ENCODE peak calls at places on chromosome 2, in five cellular contexts. D is endodermal cell; Z is Peyer's patch; F is stomach; R is CD4-positive, alpha-beta T cell. B is an unnamed sample.

GRCh38 chr2:22692751-22693150 is 692.2 kb upstream of the KLHL29 start:
- DNase-seq in Z (no peak), R (no peak), F (no peak), D (no peak), B (no peak)

GRCh38 chr2:72149556-72150156 is 2.0 kb upstream of the CYP26B1 start:
- DNase-seq in R (no peak), F (peak), D (no peak), Z (peak), B (no peak)

GRCh38 chr2:82340578-82341053 is 2036.1 kb upstream of the LRRTM1 start:
- DNase-seq in F (no peak), Z (no peak), D (no peak), R (no peak), B (no peak)

GRCh38 chr2:120418174-120418787 is 72.3 kb downstream of the INHBB start:
- DNase-seq in F (peak), Z (no peak), R (no peak), D (peak), B (peak)

GRCh38 chr2:190827720-190828119 is 52.9 kb upstream of the GLS start:
- DNase-seq in F (no peak), Z (no peak), D (no peak), R (no peak), B (no peak)

GRCh38 chr2:185738679-185739472 is at the start of gene FSIP2:
- DNase-seq in R (no peak), D (peak), F (peak), Z (no peak), B (peak)

GRCh38 chr2:119005081-119005480 is 63.1 kb downstream of the MARCO start:
- DNase-seq in D (no peak), R (no peak), Z (no peak), F (no peak), B (no peak)

GRCh38 chr2:173150963-173151362 is 75.3 kb downstream of the MAP3K20 start:
- DNase-seq in F (no peak), R (no peak), D (no peak), Z (no peak), B (no peak)

GRCh38 chr2:74415762-74416395 is 5.5 kb downstream of the C2orf81 start:
- DNase-seq in D (peak), Z (no peak), F (no peak), R (no peak), B (no peak)

GRCh38 chr2:19860022-19860421 is 41.8 kb downstream of the TTC32 start:
- DNase-seq in Z (no peak), D (no peak), F (no peak), R (no peak), B (peak)

GRCh38 chr2:108974674-108975073 is 14.3 kb downstream of the EDAR start:
- DNase-seq in F (no peak), R (no peak), Z (no peak), D (no peak), B (no peak)

GRCh38 chr2:89833780-89834117 is 1142.3 kb downstream of the RPIA start:
- DNase-seq in D (no peak), Z (no peak), F (no peak), R (no peak), B (no peak)

GRCh38 chr2:35526741-35527140 is 828.8 kb upstream of the CRIM1 start:
- DNase-seq in F (no peak), R (no peak), Z (no peak), D (no peak), B (no peak)

GRCh38 chr2:122029945-122030344 is 274.5 kb downstream of the TSN start:
- DNase-seq in F (no peak), D (no peak), R (no peak), Z (no peak), B (no peak)

GRCh38 chr2:239027431-239028252 is 179.8 kb downstream of the TWIST2 start:
- DNase-seq in F (no peak), R (no peak), Z (no peak), D (no peak), B (no peak)

GRCh38 chr2:98118161-98118560 is 31.2 kb downstream of the VWA3B start:
- DNase-seq in R (no peak), D (no peak), F (no peak), Z (no peak), B (no peak)

GRCh38 chr2:43397411-43397810 is 171.0 kb upstream of the ZFP36L2 start:
- DNase-seq in Z (no peak), F (no peak), D (no peak), R (no peak), B (no peak)

GRCh38 chr2:8692783-8693768 is 11.2 kb downstream of the ID2 start:
- DNase-seq in D (peak), Z (no peak), R (peak), F (peak), B (no peak)

DNA sequence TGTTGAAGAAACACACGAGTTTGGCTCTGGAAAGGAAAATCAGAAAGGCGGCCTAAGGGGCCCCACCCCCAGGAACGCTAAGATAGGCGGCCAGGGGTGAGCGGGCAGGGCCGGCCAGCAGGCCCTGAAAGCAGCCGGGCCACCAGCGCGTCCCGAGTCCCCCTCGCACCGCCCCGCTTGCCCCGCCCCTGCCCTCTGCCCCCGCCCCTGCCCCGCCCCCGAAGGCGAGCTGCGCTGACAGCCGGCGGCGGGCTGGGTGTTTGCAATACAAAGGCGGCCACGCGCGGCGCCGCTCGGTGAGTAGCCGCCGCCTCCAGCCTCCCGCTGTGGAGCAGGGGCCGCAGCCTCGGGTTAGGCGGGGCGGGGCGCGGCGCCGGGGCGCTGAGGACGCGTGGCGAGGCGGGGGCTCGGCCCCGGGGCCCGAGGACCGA is at the start of gene LPIN1:
- DNase-seq in Z (peak), D (peak), R (peak), F (peak), B (peak)
- TF ChIP-seq CTCF in Z (no peak), D (no peak), R (no peak), F (no peak), B (peak)

DNA sequence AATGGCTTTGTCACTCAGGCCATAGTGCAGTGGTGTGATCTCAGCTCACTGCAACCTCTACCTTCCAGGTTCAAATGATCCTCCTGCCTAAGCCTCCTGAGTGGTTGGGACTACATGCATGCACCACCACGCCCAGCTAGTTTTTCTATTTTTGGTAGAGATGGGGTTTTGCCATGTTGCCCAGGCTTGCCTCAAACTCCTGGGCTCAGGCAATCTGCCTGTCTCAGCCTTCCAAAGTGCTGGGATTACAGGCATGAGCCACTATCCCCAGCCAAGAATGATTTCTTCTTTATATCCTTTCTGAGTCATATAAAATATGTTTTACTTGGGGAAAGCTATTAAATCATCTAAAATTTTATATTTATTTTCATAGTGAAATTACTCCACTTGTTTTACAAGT is 61.3 kb downstream of the CYBRD1 start:
- DNase-seq in D (no peak), R (no peak), Z (no peak), F (no peak), B (no peak)
- H3K27ac ChIP-seq in D (no peak), R (no peak), Z (no peak), F (no peak), B (no peak)

GRCh38 chr2:160583823-160584537 is 90.4 kb upstream of the RBMS1 start:
- DNase-seq in R (no peak), D (peak), Z (no peak), F (no peak), B (no peak)

GRCh38 chr2:160582481-160583161 is 89.0 kb upstream of the RBMS1 start:
- DNase-seq in D (no peak), F (no peak), R (no peak), Z (no peak), B (no peak)

GRCh38 chr2:160581035-160581434 is 87.4 kb upstream of the RBMS1 start:
- DNase-seq in R (no peak), Z (no peak), D (no peak), F (no peak), B (no peak)

GRCh38 chr2:160583162-160583522 is 89.5 kb upstream of the RBMS1 start:
- DNase-seq in Z (no peak), R (no peak), D (no peak), F (no peak), B (no peak)

DNA sequence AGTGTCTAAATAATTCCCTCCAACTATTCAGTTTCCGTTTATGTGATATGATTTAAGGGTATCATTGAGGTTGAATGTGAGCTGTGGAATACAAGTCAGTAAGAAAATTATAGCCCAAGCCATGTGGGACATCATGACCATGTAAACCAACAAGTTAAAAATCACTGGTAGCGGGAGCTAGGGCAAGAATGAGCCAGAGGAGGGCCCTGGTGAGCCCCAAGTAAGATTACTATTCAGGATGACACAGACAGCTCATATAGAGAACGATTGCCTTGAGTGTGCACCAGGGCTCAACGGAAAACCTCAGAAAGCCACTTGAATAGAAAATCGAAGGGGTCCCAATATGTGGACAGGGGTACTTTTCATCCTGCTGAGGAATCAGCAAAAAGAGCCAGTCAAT is 87.8 kb upstream of the RBMS1 start:
- DNase-seq in Z (no peak), D (peak), R (no peak), F (no peak), B (no peak)
- TF ChIP-seq CTCF in Z (no peak), D (peak), R (no peak), F (no peak), B (no peak)

GRCh38 chr2:174595904-174596397 is 1.7 kb downstream of the WIPF1 start:
- DNase-seq in F (no peak), R (no peak), D (no peak), Z (no peak), B (no peak)

GRCh38 chr2:174595415-174595814 is 2.2 kb downstream of the WIPF1 start:
- DNase-seq in R (no peak), F (no peak), D (no peak), Z (no peak), B (no peak)

GRCh38 chr2:174593574-174594203 is 3.9 kb downstream of the WIPF1 start:
- DNase-seq in F (no peak), R (peak), Z (peak), D (no peak), B (no peak)

GRCh38 chr2:174593041-174593440 is 4.6 kb downstream of the WIPF1 start:
- DNase-seq in F (no peak), R (no peak), D (no peak), Z (no peak), B (no peak)

GRCh38 chr2:174594451-174594850 is 3.2 kb downstream of the WIPF1 start:
- DNase-seq in Z (no peak), R (no peak), D (no peak), F (no peak), B (no peak)
- H3K27ac ChIP-seq in Z (peak), R (peak), D (no peak), F (peak), B (peak)

DNA sequence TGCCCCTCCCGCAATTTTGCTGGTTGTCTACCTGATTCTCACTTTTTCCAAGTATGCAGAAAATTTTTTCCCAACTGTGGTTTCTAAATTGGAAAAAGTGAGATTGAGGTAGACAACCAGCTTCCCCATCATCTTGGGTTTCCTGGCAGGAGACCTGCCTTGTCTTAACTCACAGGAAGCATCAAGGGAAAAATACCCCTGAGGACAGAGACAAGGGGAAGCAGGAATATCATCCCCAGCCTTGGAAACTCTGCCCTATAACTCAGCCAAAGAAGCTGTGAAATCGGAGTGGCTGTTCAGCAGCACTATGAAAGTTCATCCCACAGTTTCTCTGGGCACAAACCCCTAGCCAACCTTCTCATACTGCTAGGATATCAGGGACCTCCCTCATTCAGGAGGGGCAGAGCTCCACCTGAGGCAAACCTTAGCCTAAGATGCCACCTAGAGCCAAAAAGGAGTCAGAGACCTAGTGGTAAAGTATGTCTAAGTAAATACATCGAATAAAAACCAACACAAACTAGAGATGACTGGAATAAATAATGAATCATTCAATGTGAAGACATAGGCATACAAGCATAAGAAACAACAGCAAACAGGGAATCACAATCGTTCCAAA is 68.2 kb downstream of the ZSWIM2 start:
- DNase-seq in D (peak), F (no peak), Z (no peak), R (no peak), B (no peak)
- TF ChIP-seq CTCF in D (peak), F (no peak), Z (no peak), R (no peak), B (no peak)

GRCh38 chr2:232501794-232502499 is 14.3 kb upstream of the ECEL1 start:
- DNase-seq in F (no peak), Z (no peak), D (no peak), R (no peak), B (no peak)
- H3K27ac ChIP-seq in F (no peak), Z (no peak), D (no peak), R (no peak), B (no peak)